ENCODE peak calls at places on chromosomes 3 and 15, in five cellular contexts. T is WERI-Rb-1, B is AG04450, V is transverse colon, G is dorsolateral prefrontal cortex. R is an unnamed sample.
A peak's percentile ranks its signal among the peaks of the same experiment; 100 is the strongest.

GRCh38 chr15:35358824-35359223 is 187.1 kb downstream of the DPH6 start:
- DNase-seq in T (no peak), V (peak; percentile 14), B (no peak), G (no peak), R (no peak)

GRCh38 chr15:98914626-98915025 is 93.0 kb downstream of the PGPEP1L start:
- DNase-seq in B (peak; percentile 84), G (no peak), T (no peak), V (no peak), R (no peak)

GRCh38 chr3:34534013-34534412 is 735.6 kb downstream of the PDCD6IP start:
- DNase-seq in G (no peak), V (no peak), B (no peak), T (no peak), R (no peak)

GRCh38 chr3:42549131-42549530 is 32.6 kb downstream of the SEC22C start:
- DNase-seq in T (no peak), V (no peak), B (no peak), G (no peak), R (no peak)

GRCh38 chr3:42660898-42661297 is 7.4 kb downstream of the ZBTB47 start:
- DNase-seq in G (no peak), T (peak; percentile 72), B (no peak), V (no peak), R (peak; percentile 75)

GRCh38 chr15:89971592-89971997 is 29.5 kb upstream of the ZNF710 start:
- DNase-seq in G (peak; percentile 23), T (peak; percentile 82), B (no peak), V (peak; percentile 73), R (peak; percentile 84)

GRCh38 chr15:52505141-52505540 is 23.5 kb downstream of the MYO5A start:
- DNase-seq in T (no peak), B (no peak), G (no peak), V (no peak), R (no peak)

GRCh38 chr15:87528873-87529272 is 727.7 kb downstream of the NTRK3 start:
- DNase-seq in B (no peak), V (no peak), G (no peak), T (no peak), R (no peak)

GRCh38 chr3:87706176-87706575 is 352.6 kb downstream of the CGGBP1 start:
- DNase-seq in T (no peak), G (no peak), B (no peak), V (no peak), R (no peak)

GRCh38 chr15:40108855-40109735 is at the start of gene BMF:
- DNase-seq in G (peak; percentile 99), V (peak; percentile 100), T (peak; percentile 98), B (peak; percentile 98), R (peak; percentile 98)

GRCh38 chr15:80317389-80318169 is 65.6 kb upstream of the CTXND1 start:
- DNase-seq in V (no peak), T (no peak), G (no peak), B (peak; percentile 79), R (no peak)

GRCh38 chr15:72198410-72199270 is 1.1 kb upstream of the GRAMD2A start:
- DNase-seq in B (no peak), G (no peak), V (no peak), T (no peak), R (no peak)

DNA sequence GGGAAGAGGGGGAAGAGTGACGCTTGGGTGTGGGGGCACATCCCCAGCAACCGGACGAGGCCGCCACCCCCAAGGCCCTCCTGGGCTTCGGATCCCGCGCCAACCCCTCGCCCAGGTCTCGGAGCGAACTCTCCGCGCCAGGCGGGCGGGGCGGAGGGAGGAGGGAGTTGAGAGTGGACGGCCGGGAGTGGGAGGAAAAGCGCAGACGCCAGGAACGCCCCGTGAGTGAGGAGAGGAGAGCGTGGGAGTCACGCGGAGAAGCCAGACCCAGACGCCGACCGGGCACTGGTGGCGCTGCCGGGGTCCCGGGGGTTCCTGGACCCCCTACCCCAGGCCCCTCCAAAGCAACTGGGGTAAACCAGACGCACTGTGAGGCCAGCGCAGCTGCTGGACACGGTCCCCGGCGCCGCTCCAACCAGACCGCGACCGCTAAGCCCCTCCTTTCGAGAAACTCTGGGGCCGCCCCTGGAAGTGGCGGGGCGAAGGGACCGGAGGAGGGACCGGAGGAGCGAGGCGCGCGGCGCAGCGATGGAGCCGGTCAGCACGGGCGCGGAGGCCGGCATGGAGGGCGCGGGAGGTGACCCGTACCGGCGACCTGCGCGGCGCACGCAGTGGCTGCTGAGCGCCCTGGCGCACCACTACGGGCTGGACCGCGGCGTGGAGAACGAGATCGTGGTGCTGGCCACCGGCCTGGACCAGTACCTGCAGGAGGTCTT is at the start of gene EFCC1:
- DNase-seq in G (no peak), V (peak; percentile 46), B (no peak), T (no peak), R (peak; percentile 91)
- H3K27me3 ChIP-seq in G (peaks cover 41% of the 10 kb centered on the region), V (peaks cover 49% of the 10 kb centered on the region), B (peaks cover 69% of the 10 kb centered on the region), T (peaks cover 38% of the 10 kb centered on the region), R (peaks cover 56% of the 10 kb centered on the region)

GRCh38 chr3:37456270-37456708 is 281.9 kb upstream of the LRRFIP2 start:
- DNase-seq in V (peak; percentile 77), G (no peak), B (no peak), T (no peak), R (no peak)

GRCh38 chr3:37457392-37458065 is 283.1 kb upstream of the LRRFIP2 start:
- DNase-seq in V (no peak), G (no peak), T (no peak), B (no peak), R (peak; percentile 32)

GRCh38 chr3:37458162-37458895 is 283.9 kb upstream of the LRRFIP2 start:
- DNase-seq in V (no peak), G (no peak), B (no peak), T (no peak), R (peak; percentile 28)

GRCh38 chr3:37456791-37457190 is 282.4 kb upstream of the LRRFIP2 start:
- DNase-seq in T (no peak), B (no peak), V (no peak), G (no peak), R (no peak)

DNA sequence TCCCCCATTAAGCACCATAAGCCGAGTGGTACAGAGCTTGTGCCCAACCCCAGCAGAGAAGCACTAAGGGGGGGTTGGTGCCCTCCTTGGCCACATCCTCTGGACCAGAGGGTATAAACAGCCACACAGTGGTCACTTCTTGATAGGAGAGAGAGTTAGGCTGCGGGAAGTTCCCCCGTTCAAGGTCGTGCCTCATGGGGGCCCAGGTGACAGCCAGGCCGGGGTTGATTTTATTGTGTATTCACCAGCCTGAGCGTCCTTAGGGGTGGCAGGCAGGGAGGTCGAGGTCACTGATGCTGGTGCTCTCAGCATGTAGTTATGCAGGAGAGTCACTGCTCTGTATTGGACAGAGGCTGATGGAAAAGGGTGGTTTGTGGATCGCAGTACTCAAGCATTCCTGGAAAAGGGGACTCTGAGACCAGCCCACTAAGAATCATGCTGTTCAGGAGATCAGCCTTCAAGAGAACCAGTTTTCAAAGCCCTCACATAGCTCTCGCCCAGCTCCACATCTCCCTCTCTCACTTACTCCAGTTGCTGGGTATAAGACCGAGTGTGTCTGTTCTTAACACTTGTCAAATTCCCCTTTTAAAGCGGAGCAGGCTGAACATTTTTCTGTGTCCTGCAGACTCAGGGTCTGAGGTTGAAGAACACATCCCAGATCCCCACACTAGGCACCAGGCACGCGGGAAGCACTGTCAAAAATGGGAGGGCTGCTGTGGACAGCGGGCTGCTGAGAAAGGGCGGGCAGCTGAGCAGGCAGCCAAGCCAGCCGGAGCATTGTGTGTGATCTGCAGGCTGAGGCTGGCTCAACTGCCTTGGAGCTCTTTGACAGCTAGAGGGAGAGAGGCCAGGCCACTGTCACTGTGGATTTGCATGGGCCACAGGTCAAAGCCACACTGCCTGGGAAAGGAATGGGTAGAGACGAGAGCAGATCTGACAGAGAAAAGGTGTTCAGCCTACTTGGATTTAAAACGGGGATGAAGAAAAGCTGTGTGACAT is 279.3 kb upstream of the LRRFIP2 start:
- DNase-seq in G (peak; percentile 73), B (no peak), T (peak; percentile 69), V (peak; percentile 40), R (peak; percentile 63)
- H3K27me3 ChIP-seq in G (no peaks in the 10 kb centered on the region), B (peaks cover 86% of the 10 kb centered on the region), T (no peaks in the 10 kb centered on the region), V (peaks cover 51% of the 10 kb centered on the region), R (peaks cover 31% of the 10 kb centered on the region)

GRCh38 chr3:184489457-184489856 is 72.1 kb upstream of the EPHB3 start:
- DNase-seq in G (no peak), V (no peak), B (no peak), T (no peak), R (no peak)
- H3K27me3 ChIP-seq in G (peaks cover 32% of the 10 kb centered on the region), V (peaks cover 69% of the 10 kb centered on the region), B (peaks cover 63% of the 10 kb centered on the region), T (no peaks in the 10 kb centered on the region), R (peaks cover 31% of the 10 kb centered on the region)

GRCh38 chr3:129560269-129560787 is 17.4 kb downstream of the H1-8 start:
- DNase-seq in G (no peak), V (no peak), B (peak; percentile 26), T (peak; percentile 40), R (no peak)
- H3K27me3 ChIP-seq in G (no peaks in the 10 kb centered on the region), V (no peaks in the 10 kb centered on the region), B (no peaks in the 10 kb centered on the region), T (no peaks in the 10 kb centered on the region), R (no peaks in the 10 kb centered on the region)

GRCh38 chr3:195800240-195800639 is 11.5 kb downstream of the MUC4 start:
- DNase-seq in T (no peak), B (no peak), G (no peak), V (no peak), R (no peak)
- H3K27me3 ChIP-seq in T (no peaks in the 10 kb centered on the region), B (peaks cover 43% of the 10 kb centered on the region), G (no peaks in the 10 kb centered on the region), V (no peaks in the 10 kb centered on the region), R (no peaks in the 10 kb centered on the region)

GRCh38 chr3:194031867-194032635 is 103.9 kb upstream of the HES1 start:
- DNase-seq in T (no peak), B (no peak), G (no peak), V (peak; percentile 58), R (no peak)

GRCh38 chr3:194032828-194033435 is 103.0 kb upstream of the HES1 start:
- DNase-seq in V (no peak), B (no peak), G (no peak), T (peak; percentile 70), R (peak; percentile 51)

GRCh38 chr3:194034556-194035336 is 101.2 kb upstream of the HES1 start:
- DNase-seq in V (peak; percentile 87), T (no peak), B (no peak), G (no peak), R (no peak)

GRCh38 chr3:194036842-194037241 is 99.1 kb upstream of the HES1 start:
- DNase-seq in G (no peak), V (no peak), T (no peak), B (no peak), R (no peak)

GRCh38 chr3:194035406-194036138 is 100.4 kb upstream of the HES1 start:
- DNase-seq in T (no peak), B (no peak), V (peak; percentile 86), G (no peak), R (no peak)
- H3K27me3 ChIP-seq in T (no peaks in the 10 kb centered on the region), B (peaks cover 26% of the 10 kb centered on the region), V (no peaks in the 10 kb centered on the region), G (no peaks in the 10 kb centered on the region), R (no peaks in the 10 kb centered on the region)

GRCh38 chr3:128480717-128481437 is 12.1 kb downstream of the GATA2 start:
- DNase-seq in B (no peak), T (no peak), V (no peak), G (no peak), R (peak; percentile 70)

GRCh38 chr3:128479558-128480086 is 12.9 kb upstream of the DNAJB8 start:
- DNase-seq in T (no peak), V (no peak), G (no peak), B (no peak), R (peak; percentile 56)

GRCh38 chr3:128478576-128479506 is 12.2 kb upstream of the DNAJB8 start:
- DNase-seq in G (no peak), V (no peak), T (no peak), B (no peak), R (peak; percentile 61)

GRCh38 chr3:128481438-128481942 is 11.5 kb downstream of the GATA2 start:
- DNase-seq in B (no peak), V (no peak), G (no peak), T (no peak), R (peak; percentile 88)

GRCh38 chr3:128480278-128480677 is 12.7 kb downstream of the GATA2 start:
- DNase-seq in V (no peak), T (no peak), B (no peak), G (no peak), R (peak; percentile 68)
- H3K27me3 ChIP-seq in V (peaks cover 89% of the 10 kb centered on the region), T (peaks cover 58% of the 10 kb centered on the region), B (peaks cover 2% of the 10 kb centered on the region), G (peaks cover 72% of the 10 kb centered on the region), R (peaks cover 91% of the 10 kb centered on the region)

R was measured in H7.